ENCODE peak calls at places on chromosomes 4 and X, in seven cellular contexts. C is endodermal cell, R is heart right ventricle, N is fibroblast of mammary gland, G is stomach, L is aorta, V is brain microvascular endothelial cell. E is an unnamed sample.
A peak's percentile ranks its signal among the peaks of the same experiment; 100 is the strongest.

GRCh38 chr4:67198757-67199156 is 346.5 kb downstream of the CENPC start:
- DNase-seq in N (peak; percentile 9), L (no peak), R (no peak), V (peak; percentile 35), C (no peak), G (no peak), E (peak; percentile 2)

GRCh38 chrX:44529315-44529714 is 13.3 kb downstream of the FUNDC1 start:
- DNase-seq in V (no peak), N (peak; percentile 22), G (no peak), C (no peak), R (no peak), L (no peak), E (peak; percentile 6)

GRCh38 chr4:185108669-185109068 is 34.4 kb upstream of the SLC25A4 start:
- DNase-seq in C (no peak), R (no peak), L (no peak), V (no peak), G (peak; percentile 50), N (no peak), E (no peak)

GRCh38 chr4:74056858-74057562 is 18.5 kb upstream of the CXCL3 start:
- DNase-seq in V (peak; percentile 13), G (no peak), C (no peak), N (peak; percentile 91), L (no peak), R (no peak), E (peak; percentile 91)

GRCh38 chr4:51895816-51896408 is 53.0 kb downstream of the DCUN1D4 start:
- DNase-seq in G (peak; percentile 62), N (peak; percentile 70), V (peak; percentile 68), R (peak; percentile 70), L (no peak), C (peak; percentile 87), E (peak; percentile 83)

GRCh38 chrX:130995351-130995967 is 62.7 kb upstream of the ARHGAP36 start:
- DNase-seq in L (no peak), C (no peak), R (no peak), N (no peak), G (no peak), V (no peak), E (no peak)

GRCh38 chrX:37578045-37578444 is 6.6 kb downstream of the LANCL3 start:
- DNase-seq in N (peak; percentile 1), R (no peak), G (no peak), C (no peak), L (no peak), V (no peak), E (no peak)

GRCh38 chr4:13544556-13545393 is 467 bp upstream of the NKX3-2 start:
- DNase-seq in V (peak; percentile 63), C (peak; percentile 98), N (peak; percentile 50), L (peak; percentile 89), R (peak; percentile 40), G (peak; percentile 63), E (peak; percentile 76)

GRCh38 chrX:140815868-140816267 is 106.3 kb downstream of the LINC00632 start:
- DNase-seq in C (no peak), L (no peak), R (no peak), V (peak; percentile 12), N (peak; percentile 24), G (no peak), E (peak; percentile 54)

GRCh38 chrX:153931748-153932147 is 3.1 kb downstream of the NAA10 start:
- DNase-seq in G (no peak), V (no peak), R (no peak), N (no peak), C (no peak), L (no peak), E (no peak)

GRCh38 chrX:43753637-43754036 is 97.5 kb downstream of the MAOA start:
- DNase-seq in L (no peak), V (no peak), N (peak; percentile 29), G (no peak), R (no peak), C (no peak), E (peak; percentile 8)

GRCh38 chr4:152399246-152399645 is 136.6 kb downstream of the FBXW7 start:
- DNase-seq in L (no peak), C (no peak), G (no peak), R (no peak), V (no peak), N (no peak), E (no peak)

GRCh38 chr4:102560743-102561341 is 59.7 kb downstream of the NFKB1 start:
- DNase-seq in R (no peak), G (no peak), C (no peak), N (no peak), V (no peak), L (no peak), E (no peak)

GRCh38 chr4:121457278-121457875 is 76.6 kb upstream of the QRFPR start:
- DNase-seq in C (no peak), G (no peak), R (no peak), L (no peak), V (no peak), N (no peak), E (no peak)

GRCh38 chr4:72295966-72296557 is 264.3 kb downstream of the NPFFR2 start:
- DNase-seq in C (no peak), R (no peak), V (peak; percentile 25), G (no peak), L (no peak), N (peak; percentile 65), E (peak; percentile 78)

GRCh38 chr4:166827653-166828052 is 406.6 kb downstream of the SPOCK3 start:
- DNase-seq in V (no peak), C (no peak), R (no peak), G (no peak), N (no peak), L (no peak), E (no peak)

GRCh38 chr4:173522160-173522873 is 7.7 kb downstream of the HAND2 start:
- DNase-seq in C (peak; percentile 85), G (peak; percentile 55), L (peak; percentile 93), V (peak; percentile 58), R (peak; percentile 86), N (peak; percentile 93), E (peak; percentile 99)

GRCh38 chrX:9866633-9867032 is 80.4 kb downstream of the SHROOM2 start:
- DNase-seq in L (no peak), R (no peak), G (no peak), V (no peak), N (peak; percentile 20), C (no peak), E (no peak)

GRCh38 chr4:137125011-137125410 is 407.3 kb downstream of the PCDH18 start:
- DNase-seq in N (peak; percentile 71), C (no peak), L (no peak), G (no peak), R (peak; percentile 17), V (peak; percentile 64), E (peak; percentile 78)
- H3K4me3 ChIP-seq in N (peak overlapping the region; percentile 42), C (no peak overlapping the region), L (peak overlapping the region; percentile 97), G (peak overlapping the region; percentile 25), R (peak overlapping the region; percentile 35), V (peak overlapping the region; percentile 39), E (peak overlapping the region; percentile 80)

DNA sequence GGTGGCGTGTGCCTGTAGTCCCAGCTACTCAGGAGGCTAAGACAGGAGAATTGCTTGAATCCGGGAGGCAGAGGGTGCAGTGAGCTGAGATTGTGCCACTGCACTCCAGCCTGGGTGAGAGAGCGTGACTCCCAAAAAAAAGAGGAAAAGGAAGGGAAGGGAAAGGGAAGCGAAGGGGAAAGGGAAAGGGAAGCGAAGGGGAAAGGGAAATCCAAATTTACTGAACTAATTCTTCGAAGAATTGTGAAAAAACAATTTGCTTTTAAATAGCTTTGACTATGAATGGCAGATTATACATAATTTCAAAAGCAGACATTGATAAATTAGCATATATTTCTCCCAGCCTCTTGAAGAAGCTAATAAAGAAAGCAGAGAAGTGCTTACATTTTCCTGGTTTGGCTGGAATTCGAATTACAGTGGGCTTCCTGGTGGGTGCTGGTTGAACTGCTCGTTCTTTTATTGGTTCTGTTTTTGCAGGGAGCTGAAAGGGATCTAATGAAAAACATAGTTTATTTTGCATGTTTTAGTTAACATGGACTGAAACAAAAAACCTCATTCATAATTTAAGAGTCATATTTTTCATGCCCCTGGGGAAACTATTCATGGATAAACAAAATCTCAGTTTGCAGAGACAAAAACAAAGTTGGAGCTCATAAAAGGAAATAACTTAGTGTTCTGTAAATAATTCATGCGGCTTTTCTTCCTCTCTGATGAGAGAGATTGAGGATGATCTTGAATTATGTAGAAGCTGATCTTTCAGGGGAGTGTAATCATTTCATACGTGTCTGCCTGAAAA is 66.0 kb downstream of the RPS3A start:
- DNase-seq in L (no peak), R (no peak), V (no peak), C (no peak), N (no peak), G (no peak), E (no peak)
- H3K4me3 ChIP-seq in L (no peak overlapping the region), R (no peak overlapping the region), V (no peak overlapping the region), C (no peak overlapping the region), N (no peak overlapping the region), G (no peak overlapping the region), E (no peak overlapping the region)

GRCh38 chr4:133145758-133146157 is 3.3 kb upstream of the PCDH10 start:
- DNase-seq in R (no peak), V (no peak), G (no peak), L (no peak), C (no peak), N (no peak), E (no peak)

GRCh38 chr4:133146192-133146573 is 2.9 kb upstream of the PCDH10 start:
- DNase-seq in G (no peak), V (no peak), C (no peak), N (no peak), L (no peak), R (no peak), E (no peak)

GRCh38 chr4:133147365-133147821 is 1.7 kb upstream of the PCDH10 start:
- DNase-seq in R (no peak), V (peak; percentile 7), C (peak; percentile 64), L (peak; percentile 69), N (no peak), G (no peak), E (no peak)

GRCh38 chr4:133147922-133148689 is 988 bp upstream of the PCDH10 start:
- DNase-seq in G (no peak), L (peak; percentile 82), V (peak; percentile 48), R (no peak), N (peak; percentile 21), C (peak; percentile 82), E (peak; percentile 43)

DNA sequence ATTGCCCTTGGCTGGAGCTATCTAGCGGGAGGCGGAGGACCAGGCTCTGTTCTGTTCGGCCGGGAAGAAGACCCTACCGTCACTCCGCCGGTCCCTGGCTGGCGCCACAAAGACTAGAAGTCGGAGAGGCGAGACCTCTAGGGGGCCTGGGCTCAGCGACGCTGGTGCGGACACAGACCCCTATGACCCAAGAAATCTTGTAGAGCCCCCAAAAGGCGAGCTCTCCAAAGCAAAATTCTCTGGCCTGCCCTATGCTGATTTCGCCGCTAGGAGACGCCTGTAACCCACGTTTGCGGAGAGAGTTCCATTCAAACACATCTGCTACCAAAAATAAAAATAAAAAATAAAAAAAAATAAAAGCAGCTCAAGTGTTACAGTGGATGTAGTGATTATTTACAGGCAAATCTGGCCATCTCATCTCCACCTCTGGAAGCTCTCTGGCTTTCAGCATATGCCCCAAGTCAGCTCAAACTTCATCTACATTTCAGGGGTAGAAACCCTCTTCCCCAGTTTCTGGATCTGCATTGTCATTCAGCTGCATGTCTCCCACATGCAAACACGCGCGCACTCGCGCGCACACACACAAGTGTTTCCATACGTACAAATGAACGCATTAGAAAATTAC is 2.4 kb upstream of the PCDH10 start:
- DNase-seq in C (peak; percentile 94), N (peak; percentile 50), V (peak; percentile 53), R (no peak), L (peak; percentile 82), G (no peak), E (peak; percentile 73)
- H3K4me3 ChIP-seq in C (peak overlapping the region; percentile 98), N (peak overlapping the region; percentile 5), V (peak overlapping the region; percentile 71), R (peak overlapping the region; percentile 17), L (peak overlapping the region; percentile 46), G (peak overlapping the region; percentile 43), E (peak overlapping the region; percentile 59)

DNA sequence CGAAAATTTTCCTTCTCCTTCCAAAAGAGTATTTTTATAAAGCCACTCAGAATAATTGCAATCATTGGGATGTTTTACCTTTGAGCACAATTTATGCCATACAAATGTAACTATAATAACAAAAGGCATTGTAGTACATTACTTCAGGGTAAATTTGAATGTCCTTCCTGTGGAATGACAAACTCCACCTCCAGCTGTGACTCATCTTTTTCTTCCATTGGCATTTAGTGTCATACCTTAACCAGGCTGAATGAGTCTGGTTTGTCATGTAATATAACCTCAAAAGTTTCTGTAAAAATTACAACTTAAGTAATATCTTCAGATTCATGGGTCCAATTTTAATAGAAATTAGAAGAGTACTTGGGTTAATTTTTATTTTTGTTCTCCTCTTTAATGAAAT is 93.3 kb downstream of the TMEM47 start:
- DNase-seq in G (no peak), R (no peak), N (peak; percentile 8), L (no peak), V (peak; percentile 4), C (no peak), E (peak; percentile 37)
- H3K4me3 ChIP-seq in G (no peak overlapping the region), R (no peak overlapping the region), N (no peak overlapping the region), L (no peak overlapping the region), V (no peak overlapping the region), C (no peak overlapping the region), E (no peak overlapping the region)

E was measured in GM23248.